ENCODE peak calls at places on chromosomes 13 and 19, in ten cellular contexts. X, I, F, E, Q, P, J, L, A and V are unnamed samples.

GRCh38 chr13:49305824-49306425 is 58.2 kb downstream of the CDADC1 start:
- DNase-seq in L (no peak), A (no peak), Q (no peak), J (no peak), E (no peak), P (no peak), I (no peak), F (no peak), X (no peak), V (no peak)

GRCh38 chr13:110109910-110110309 is 197.0 kb downstream of the COL4A1 start:
- DNase-seq in P (no peak), Q (peak), I (peak), F (peak), L (no peak), J (no peak), X (peak), E (peak), A (no peak), V (peak)

GRCh38 chr19:4597975-4598671 is 38.6 kb upstream of the SEMA6B start:
- DNase-seq in A (peak), Q (no peak), I (no peak), J (no peak), F (peak), E (peak), P (peak), L (no peak), X (peak), V (peak)

GRCh38 chr13:97359181-97360057 is 74.5 kb upstream of the RAP2A start:
- DNase-seq in A (peak), I (peak), F (peak), E (peak), P (peak), X (peak), J (no peak), L (no peak), Q (no peak), V (peak)

GRCh38 chr19:45063851-45064801 is 12.2 kb downstream of the ZNF296 start:
- DNase-seq in I (no peak), E (no peak), Q (no peak), X (no peak), P (no peak), F (no peak), L (no peak), A (no peak), J (no peak), V (no peak)

GRCh38 chr19:38323276-38323675 is 3.6 kb downstream of the KCNK6 start:
- DNase-seq in X (no peak), E (no peak), J (no peak), P (no peak), Q (no peak), F (no peak), I (no peak), A (no peak), L (no peak), V (no peak)

GRCh38 chr19:46659151-46660007 is 1.6 kb downstream of the DACT3 start:
- DNase-seq in Q (no peak), E (peak), X (no peak), L (peak), J (no peak), A (peak), I (no peak), F (peak), P (no peak), V (peak)

GRCh38 chr13:111431241-111431640 is 110.8 kb downstream of the TEX29 start:
- DNase-seq in E (no peak), P (no peak), I (no peak), J (no peak), F (no peak), L (no peak), X (no peak), Q (no peak), A (no peak), V (no peak)

GRCh38 chr13:43268632-43269031 is 245.2 kb downstream of the DNAJC15 start:
- DNase-seq in P (no peak), F (no peak), J (no peak), Q (no peak), X (no peak), I (no peak), L (no peak), E (peak), A (no peak), V (no peak)

GRCh38 chr13:69264362-69265334 is 843.0 kb upstream of the ATXN8OS start:
- DNase-seq in F (no peak), J (no peak), P (no peak), E (no peak), L (no peak), I (no peak), Q (no peak), X (no peak), A (no peak), V (peak)

GRCh38 chr19:38172001-38172400 is 52.0 kb downstream of the DPF1 start:
- DNase-seq in F (no peak), E (no peak), A (no peak), Q (no peak), X (no peak), I (no peak), J (no peak), L (no peak), P (no peak), V (no peak)

GRCh38 chr13:49620170-49620621 is 8.1 kb upstream of the ARL11 start:
- DNase-seq in Q (no peak), F (no peak), L (no peak), E (no peak), P (no peak), J (no peak), X (no peak), I (no peak), A (peak), V (peak)

GRCh38 chr19:15457701-15458484 is 6.5 kb downstream of the RASAL3 start:
- DNase-seq in A (no peak), F (no peak), P (no peak), J (no peak), X (no peak), E (no peak), L (no peak), Q (no peak), I (no peak), V (no peak)

GRCh38 chr13:110869231-110869804 is 45.6 kb downstream of the ANKRD10 start:
- DNase-seq in Q (no peak), E (no peak), F (no peak), X (no peak), J (no peak), P (no peak), A (no peak), L (no peak), I (no peak), V (no peak)

GRCh38 chr13:97030705-97031452 is 36.6 kb upstream of the OXGR1 start:
- DNase-seq in E (peak), L (no peak), I (peak), Q (no peak), A (peak), P (no peak), X (peak), J (no peak), F (no peak), V (peak)

GRCh38 chr13:39451301-39451700 is 151.7 kb downstream of the LHFPL6 start:
- DNase-seq in A (no peak), E (no peak), F (no peak), Q (no peak), L (no peak), X (no peak), P (no peak), I (peak), J (no peak), V (peak)

GRCh38 chr13:28532226-28533048 is 37.5 kb upstream of the FLT1 start:
- DNase-seq in Q (no peak), I (no peak), F (no peak), J (no peak), P (no peak), L (peak), A (peak), E (peak), X (no peak), V (no peak)

DNA sequence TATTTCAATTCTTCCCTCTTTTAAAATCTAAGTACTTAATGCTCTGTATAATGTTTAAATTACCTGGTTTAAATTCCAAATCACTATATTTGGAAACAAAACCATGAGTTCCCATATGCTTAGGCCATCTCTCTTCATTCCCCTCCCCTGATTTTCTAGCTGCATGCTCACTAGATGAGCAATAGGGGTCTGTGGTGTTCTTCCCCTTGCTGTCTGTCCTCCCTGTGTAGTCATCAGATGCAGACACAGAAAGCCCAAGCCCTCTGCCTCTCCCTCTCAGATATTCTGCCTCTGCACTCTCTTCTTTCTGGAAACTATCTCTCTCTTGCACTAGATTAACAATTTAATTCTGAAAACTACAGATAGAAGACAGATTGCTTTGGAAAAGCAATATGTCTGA is 1730.2 kb downstream of the OLFM4 start:
- DNase-seq in P (no peak), L (no peak), E (no peak), A (no peak), X (no peak), Q (no peak), J (no peak), F (no peak), I (no peak), V (no peak)
- TF ChIP-seq CTCF in P (no peak), L (no peak), E (no peak), A (no peak), X (no peak), Q (no peak), J (no peak), F (no peak), I (no peak), V (no peak)

GRCh38 chr19:33236696-33237390 is 11.2 kb upstream of the SLC7A10 start:
- DNase-seq in A (no peak), J (no peak), X (no peak), P (no peak), F (no peak), E (no peak), I (no peak), Q (no peak), L (no peak), V (no peak)
- TF ChIP-seq CTCF in A (no peak), J (no peak), X (no peak), P (no peak), F (no peak), E (no peak), I (no peak), Q (no peak), L (no peak), V (no peak)

DNA sequence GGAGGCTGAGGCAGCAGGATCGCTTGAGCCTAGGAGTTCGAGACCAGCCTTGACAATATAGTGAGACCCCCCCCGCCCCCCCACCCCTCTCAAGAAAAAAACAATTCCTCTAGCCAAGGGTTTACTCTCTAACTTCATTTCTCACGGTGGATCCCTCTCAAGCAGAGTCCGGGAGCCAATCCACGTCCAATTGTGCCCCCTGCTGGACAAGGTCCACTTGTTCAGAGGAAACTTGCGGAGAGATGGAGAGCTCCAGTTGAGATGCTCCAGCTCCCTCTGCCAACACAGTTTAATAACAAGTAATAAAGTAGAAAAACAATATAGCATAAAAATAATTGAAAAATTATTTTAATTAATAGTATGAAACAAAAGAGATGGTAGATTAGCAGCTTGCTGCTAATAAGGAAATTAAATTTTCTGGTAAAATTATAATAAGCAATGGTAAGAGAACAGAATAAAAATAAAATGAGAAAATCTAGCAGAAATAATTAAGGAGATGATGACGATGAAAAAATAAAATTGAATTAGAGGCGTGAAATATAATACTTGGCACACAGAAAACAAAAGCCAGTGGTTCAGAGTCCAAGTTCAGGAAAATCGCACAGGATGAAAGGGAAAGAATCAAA is 14.5 kb upstream of the SIGLEC14 start:
- DNase-seq in I (peak), F (peak), P (peak), A (peak), E (peak), X (peak), J (no peak), Q (no peak), L (no peak), V (peak)
- TF ChIP-seq CTCF in I (peak), F (peak), P (peak), A (peak), E (peak), X (peak), J (no peak), Q (peak), L (peak), V (peak)

DNA sequence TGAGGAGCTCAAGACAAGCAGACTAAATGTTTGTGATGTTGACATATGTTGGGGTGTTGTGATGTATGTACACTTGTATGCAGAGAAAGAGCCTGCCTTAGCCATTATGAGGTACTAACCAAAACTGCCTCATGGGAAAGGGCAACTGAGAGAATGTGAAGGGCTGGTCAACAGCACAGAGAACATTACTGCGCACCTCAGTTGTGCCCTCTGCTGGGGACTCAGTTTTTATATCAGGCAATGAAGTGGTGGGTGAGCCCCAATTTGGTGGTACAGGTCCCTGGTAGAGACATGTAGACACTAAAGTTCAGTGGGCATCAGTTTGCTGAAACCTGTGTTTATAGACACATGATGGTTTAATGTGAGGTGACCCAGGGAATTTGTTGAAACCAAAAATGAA is 286.9 kb downstream of the DCT start:
- DNase-seq in I (no peak), E (peak), F (no peak), P (no peak), X (no peak), Q (no peak), J (no peak), A (peak), L (no peak), V (peak)
- TF ChIP-seq CTCF in I (peak), E (peak), F (peak), P (no peak), X (no peak), Q (peak), J (no peak), A (peak), L (peak), V (peak)

GRCh38 chr19:28726533-28726932 is 486.4 kb downstream of the UQCRFS1 start:
- DNase-seq in F (no peak), A (no peak), X (no peak), P (no peak), Q (no peak), L (no peak), I (no peak), J (no peak), E (no peak), V (no peak)

GRCh38 chr19:28731577-28731976 is 481.4 kb downstream of the UQCRFS1 start:
- DNase-seq in I (no peak), L (no peak), A (no peak), E (no peak), P (no peak), J (no peak), X (no peak), F (no peak), Q (no peak), V (no peak)

GRCh38 chr19:28727835-28728159 is 485.2 kb downstream of the UQCRFS1 start:
- DNase-seq in L (no peak), I (no peak), E (no peak), Q (no peak), A (no peak), X (no peak), P (no peak), J (no peak), F (no peak), V (no peak)

GRCh38 chr19:28731113-28731512 is 481.8 kb downstream of the UQCRFS1 start:
- DNase-seq in P (no peak), E (no peak), X (no peak), Q (no peak), A (no peak), F (no peak), J (no peak), L (no peak), I (no peak), V (no peak)

GRCh38 chr19:28727133-28727834 is 485.7 kb downstream of the UQCRFS1 start:
- DNase-seq in P (no peak), F (no peak), I (peak), Q (no peak), L (peak), J (no peak), E (peak), A (no peak), X (peak), V (no peak)
- TF ChIP-seq CTCF in P (no peak), F (no peak), I (peak), Q (no peak), L (no peak), J (no peak), E (peak), A (no peak), X (no peak), V (no peak)